ENCODE peak calls at places on chromosomes 16 and 17, in eight cellular contexts. One of them, this sample, is unnamed.

GRCh38 chr17:63918305-63918704 is 334 bp downstream of the GH1 start:
- DNase-seq in brain microvascular endothelial cell: no peak
- DNase-seq in GM23248: peak
- DNase-seq in HCT116: no peak
- DNase-seq in endothelial cell of umbilical vein: no peak
- DNase-seq in astrocyte of the spinal cord: no peak
- DNase-seq in cardiac fibroblast: peak
- DNase-seq in thyroid gland: no peak
- DNase-seq in this sample: no peak

GRCh38 chr17:33945641-33946546 is 309.2 kb upstream of the CCL2 start:
- DNase-seq in cardiac fibroblast: no peak
- DNase-seq in GM23248: no peak
- DNase-seq in endothelial cell of umbilical vein: no peak
- DNase-seq in brain microvascular endothelial cell: no peak
- DNase-seq in HCT116: no peak
- DNase-seq in thyroid gland: no peak
- DNase-seq in astrocyte of the spinal cord: no peak
- DNase-seq in this sample: no peak

GRCh38 chr16:8585942-8586341 is 4.4 kb downstream of the TMEM114 start:
- DNase-seq in GM23248: no peak
- DNase-seq in thyroid gland: no peak
- DNase-seq in HCT116: no peak
- DNase-seq in endothelial cell of umbilical vein: no peak
- DNase-seq in astrocyte of the spinal cord: no peak
- DNase-seq in brain microvascular endothelial cell: no peak
- DNase-seq in cardiac fibroblast: no peak
- DNase-seq in this sample: no peak

GRCh38 chr17:4483012-4483840 is 15.5 kb upstream of the SPNS2 start:
- DNase-seq in brain microvascular endothelial cell: no peak
- DNase-seq in cardiac fibroblast: no peak
- DNase-seq in thyroid gland: no peak
- DNase-seq in astrocyte of the spinal cord: no peak
- DNase-seq in endothelial cell of umbilical vein: no peak
- DNase-seq in GM23248: no peak
- DNase-seq in HCT116: peak
- DNase-seq in this sample: peak

GRCh38 chr17:27569257-27569722 is 61.7 kb upstream of the LGALS9 start:
- DNase-seq in endothelial cell of umbilical vein: peak
- DNase-seq in astrocyte of the spinal cord: no peak
- DNase-seq in brain microvascular endothelial cell: no peak
- DNase-seq in thyroid gland: peak
- DNase-seq in cardiac fibroblast: peak
- DNase-seq in GM23248: peak
- DNase-seq in HCT116: no peak
- DNase-seq in this sample: no peak

GRCh38 chr17:82232322-82232785 is 3.5 kb downstream of the SLC16A3 start:
- DNase-seq in astrocyte of the spinal cord: no peak
- DNase-seq in thyroid gland: no peak
- DNase-seq in cardiac fibroblast: no peak
- DNase-seq in GM23248: no peak
- DNase-seq in endothelial cell of umbilical vein: no peak
- DNase-seq in brain microvascular endothelial cell: no peak
- DNase-seq in HCT116: no peak
- DNase-seq in this sample: no peak

GRCh38 chr16:68889508-68890150 is 46.3 kb downstream of the TANGO6 start:
- DNase-seq in GM23248: no peak
- DNase-seq in endothelial cell of umbilical vein: no peak
- DNase-seq in thyroid gland: no peak
- DNase-seq in cardiac fibroblast: no peak
- DNase-seq in astrocyte of the spinal cord: no peak
- DNase-seq in brain microvascular endothelial cell: no peak
- DNase-seq in HCT116: no peak
- DNase-seq in this sample: no peak

GRCh38 chr16:82063456-82064082 is 28.5 kb downstream of the HSD17B2 start:
- DNase-seq in HCT116: no peak
- DNase-seq in cardiac fibroblast: no peak
- DNase-seq in brain microvascular endothelial cell: no peak
- DNase-seq in endothelial cell of umbilical vein: no peak
- DNase-seq in thyroid gland: no peak
- DNase-seq in astrocyte of the spinal cord: no peak
- DNase-seq in GM23248: peak
- DNase-seq in this sample: peak

GRCh38 chr17:7611635-7612293 is 2.9 kb downstream of the FXR2 start:
- DNase-seq in cardiac fibroblast: no peak
- DNase-seq in thyroid gland: no peak
- DNase-seq in endothelial cell of umbilical vein: no peak
- DNase-seq in brain microvascular endothelial cell: no peak
- DNase-seq in astrocyte of the spinal cord: no peak
- DNase-seq in HCT116: no peak
- DNase-seq in GM23248: no peak
- DNase-seq in this sample: no peak

GRCh38 chr16:81912395-81912794 is 98.9 kb downstream of the SDR42E1 start:
- DNase-seq in cardiac fibroblast: no peak
- DNase-seq in brain microvascular endothelial cell: no peak
- DNase-seq in GM23248: no peak
- DNase-seq in astrocyte of the spinal cord: no peak
- DNase-seq in endothelial cell of umbilical vein: no peak
- DNase-seq in HCT116: no peak
- DNase-seq in thyroid gland: no peak
- DNase-seq in this sample: no peak

GRCh38 chr16:31417916-31418315 is 10.2 kb downstream of the COX6A2 start:
- DNase-seq in cardiac fibroblast: no peak
- DNase-seq in GM23248: no peak
- DNase-seq in HCT116: no peak
- DNase-seq in brain microvascular endothelial cell: no peak
- DNase-seq in thyroid gland: no peak
- DNase-seq in endothelial cell of umbilical vein: no peak
- DNase-seq in astrocyte of the spinal cord: no peak
- DNase-seq in this sample: no peak

GRCh38 chr16:74320707-74321106 is 24.1 kb downstream of the PSMD7 start:
- DNase-seq in cardiac fibroblast: no peak
- DNase-seq in endothelial cell of umbilical vein: no peak
- DNase-seq in astrocyte of the spinal cord: no peak
- DNase-seq in brain microvascular endothelial cell: no peak
- DNase-seq in HCT116: no peak
- DNase-seq in thyroid gland: no peak
- DNase-seq in GM23248: no peak
- DNase-seq in this sample: no peak

GRCh38 chr17:79148584-79148983 is 74.0 kb downstream of the ENGASE start:
- DNase-seq in brain microvascular endothelial cell: no peak
- DNase-seq in endothelial cell of umbilical vein: no peak
- DNase-seq in cardiac fibroblast: no peak
- DNase-seq in astrocyte of the spinal cord: no peak
- DNase-seq in HCT116: no peak
- DNase-seq in GM23248: no peak
- DNase-seq in thyroid gland: no peak
- DNase-seq in this sample: no peak

GRCh38 chr16:55323637-55324490 is at the start of gene IRX6:
- DNase-seq in brain microvascular endothelial cell: no peak
- DNase-seq in HCT116: no peak
- DNase-seq in thyroid gland: peak
- DNase-seq in cardiac fibroblast: no peak
- DNase-seq in endothelial cell of umbilical vein: no peak
- DNase-seq in astrocyte of the spinal cord: no peak
- DNase-seq in GM23248: peak
- DNase-seq in this sample: peak

GRCh38 chr17:39700148-39700987 is 504 bp downstream of the ERBB2 start:
- DNase-seq in endothelial cell of umbilical vein: peak
- DNase-seq in thyroid gland: peak
- DNase-seq in HCT116: no peak
- DNase-seq in cardiac fibroblast: peak
- DNase-seq in GM23248: peak
- DNase-seq in astrocyte of the spinal cord: peak
- DNase-seq in brain microvascular endothelial cell: peak
- DNase-seq in this sample: peak
- H3K4me3 ChIP-seq in endothelial cell of umbilical vein: peak
- H3K4me3 ChIP-seq in thyroid gland: peak
- H3K4me3 ChIP-seq in HCT116: peak
- H3K4me3 ChIP-seq in cardiac fibroblast: peak
- H3K4me3 ChIP-seq in GM23248: peak
- H3K4me3 ChIP-seq in astrocyte of the spinal cord: peak
- H3K4me3 ChIP-seq in brain microvascular endothelial cell: peak
- H3K4me3 ChIP-seq in this sample: peak

DNA sequence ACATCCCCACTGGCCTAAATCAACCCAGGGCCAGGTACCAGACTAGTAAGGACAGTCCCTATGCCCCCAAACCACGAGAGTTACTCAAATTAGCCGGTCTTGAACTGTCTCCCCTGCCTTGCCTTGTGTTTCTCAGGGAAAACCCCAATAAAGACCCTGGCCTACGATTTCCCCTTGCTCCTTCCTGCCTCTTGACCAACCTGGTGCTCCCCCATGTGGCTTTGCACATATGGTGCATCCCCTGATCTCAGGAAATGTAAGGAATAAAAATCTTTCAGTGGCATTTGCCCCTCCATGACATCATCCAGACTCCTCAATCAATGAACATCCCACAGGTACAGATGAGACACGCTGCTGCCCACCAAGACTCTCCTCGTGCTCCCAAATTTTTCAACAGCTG is 87.9 kb downstream of the ZNF18 start:
- DNase-seq in astrocyte of the spinal cord: no peak
- DNase-seq in endothelial cell of umbilical vein: no peak
- DNase-seq in HCT116: no peak
- DNase-seq in brain microvascular endothelial cell: no peak
- DNase-seq in GM23248: no peak
- DNase-seq in thyroid gland: no peak
- DNase-seq in cardiac fibroblast: no peak
- DNase-seq in this sample: no peak
- H3K4me3 ChIP-seq in astrocyte of the spinal cord: no peak
- H3K4me3 ChIP-seq in endothelial cell of umbilical vein: no peak
- H3K4me3 ChIP-seq in HCT116: no peak
- H3K4me3 ChIP-seq in brain microvascular endothelial cell: no peak
- H3K4me3 ChIP-seq in GM23248: no peak
- H3K4me3 ChIP-seq in thyroid gland: no peak
- H3K4me3 ChIP-seq in cardiac fibroblast: no peak
- H3K4me3 ChIP-seq in this sample: no peak

GRCh38 chr16:49858200-49859129 is 2.6 kb upstream of the ZNF423 start:
- DNase-seq in brain microvascular endothelial cell: no peak
- DNase-seq in astrocyte of the spinal cord: no peak
- DNase-seq in GM23248: peak
- DNase-seq in HCT116: no peak
- DNase-seq in thyroid gland: peak
- DNase-seq in cardiac fibroblast: peak
- DNase-seq in endothelial cell of umbilical vein: peak
- DNase-seq in this sample: peak
- H3K4me3 ChIP-seq in brain microvascular endothelial cell: peak
- H3K4me3 ChIP-seq in astrocyte of the spinal cord: peak
- H3K4me3 ChIP-seq in GM23248: peak
- H3K4me3 ChIP-seq in HCT116: peak
- H3K4me3 ChIP-seq in thyroid gland: peak
- H3K4me3 ChIP-seq in cardiac fibroblast: peak
- H3K4me3 ChIP-seq in endothelial cell of umbilical vein: peak
- H3K4me3 ChIP-seq in this sample: peak

DNA sequence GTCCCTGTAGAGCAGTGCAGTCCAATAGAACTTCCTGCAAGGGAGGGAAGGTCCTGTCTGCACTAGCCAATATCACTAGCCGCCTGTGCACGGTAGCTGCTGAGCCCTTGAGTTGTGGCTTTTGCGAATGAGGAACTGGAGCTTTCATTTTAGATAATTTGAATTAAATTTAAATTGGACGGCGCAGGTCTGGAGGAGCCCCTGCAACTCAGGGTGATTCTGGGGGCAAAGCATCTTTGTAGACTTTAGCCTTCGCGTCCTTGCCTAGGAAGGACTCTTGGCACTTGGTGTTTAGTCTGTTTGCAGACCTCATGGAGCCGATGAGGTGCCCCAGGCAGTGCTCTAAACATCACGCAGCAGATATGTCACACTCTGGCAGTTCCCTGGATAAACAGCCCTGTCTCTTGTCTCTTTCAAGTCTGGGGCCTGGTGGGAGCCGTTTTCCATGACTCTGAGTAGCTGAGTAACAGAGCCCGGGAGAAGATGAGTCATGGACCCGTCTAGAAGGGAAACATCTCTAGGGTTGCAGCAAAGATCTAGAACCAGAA is 122.1 kb downstream of the CCDC182 start:
- DNase-seq in thyroid gland: no peak
- DNase-seq in cardiac fibroblast: peak
- DNase-seq in astrocyte of the spinal cord: peak
- DNase-seq in endothelial cell of umbilical vein: peak
- DNase-seq in HCT116: no peak
- DNase-seq in GM23248: peak
- DNase-seq in brain microvascular endothelial cell: peak
- DNase-seq in this sample: peak
- H3K4me3 ChIP-seq in thyroid gland: no peak
- H3K4me3 ChIP-seq in cardiac fibroblast: no peak
- H3K4me3 ChIP-seq in astrocyte of the spinal cord: no peak
- H3K4me3 ChIP-seq in endothelial cell of umbilical vein: no peak
- H3K4me3 ChIP-seq in HCT116: no peak
- H3K4me3 ChIP-seq in GM23248: no peak
- H3K4me3 ChIP-seq in brain microvascular endothelial cell: no peak
- H3K4me3 ChIP-seq in this sample: no peak

DNA sequence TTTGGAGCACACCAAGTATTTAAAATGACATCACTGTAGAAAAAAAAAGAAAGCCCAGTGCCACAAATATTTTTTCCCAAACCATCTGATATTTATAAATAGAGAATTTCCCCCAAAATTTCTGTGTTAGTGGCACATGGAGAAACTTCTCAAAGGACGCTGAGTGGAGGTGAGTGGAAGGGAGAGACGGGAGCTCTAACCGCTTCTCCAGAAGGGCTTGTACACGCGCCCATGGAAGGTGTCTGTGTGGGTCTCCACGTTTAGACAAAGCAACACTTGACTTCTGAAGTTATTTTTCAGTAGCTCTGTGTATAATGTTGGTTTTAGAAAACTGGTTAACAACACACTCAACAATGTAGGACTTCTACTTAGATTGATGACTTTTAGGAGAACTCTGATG is 1.0 kb downstream of the MYOCD start:
- DNase-seq in endothelial cell of umbilical vein: no peak
- DNase-seq in HCT116: no peak
- DNase-seq in brain microvascular endothelial cell: no peak
- DNase-seq in GM23248: no peak
- DNase-seq in cardiac fibroblast: no peak
- DNase-seq in thyroid gland: no peak
- DNase-seq in astrocyte of the spinal cord: peak
- DNase-seq in this sample: no peak
- H3K4me3 ChIP-seq in endothelial cell of umbilical vein: no peak
- H3K4me3 ChIP-seq in HCT116: no peak
- H3K4me3 ChIP-seq in brain microvascular endothelial cell: no peak
- H3K4me3 ChIP-seq in GM23248: no peak
- H3K4me3 ChIP-seq in cardiac fibroblast: no peak
- H3K4me3 ChIP-seq in thyroid gland: no peak
- H3K4me3 ChIP-seq in astrocyte of the spinal cord: no peak
- H3K4me3 ChIP-seq in this sample: no peak